ENCODE peak calls at places on chromosomes 13 and 19, in eight cellular contexts. S is body of pancreas; B is aorta; D is effector memory CD4-positive, alpha-beta T cell; P is cardiac muscle cell; Y is fibroblast of lung; U is GM23338; M is stomach. A is an unnamed sample.

GRCh38 chr19:31350693-31351211 is 1.5 kb upstream of the TSHZ3 start:
- DNase-seq in P (peak; percentile 66), B (peak; percentile 89), M (peak; percentile 43), S (peak; percentile 62), U (peak; percentile 70), Y (peak; percentile 63), D (no peak), A (peak; percentile 9)

GRCh38 chr13:28329395-28330158 is 165.4 kb downstream of the FLT1 start:
- DNase-seq in M (no peak), P (peak; percentile 93), U (no peak), S (no peak), Y (peak; percentile 90), B (no peak), D (no peak), A (no peak)

GRCh38 chr13:113742000-113742441 is 17.0 kb upstream of the TMEM255B start:
- DNase-seq in Y (peak; percentile 22), M (peak; percentile 40), B (peak; percentile 76), S (peak; percentile 27), P (peak; percentile 50), D (no peak), U (peak; percentile 62), A (no peak)

GRCh38 chr13:98372886-98373285 is 195.8 kb upstream of the RNF113B start:
- DNase-seq in D (no peak), Y (peak; percentile 65), M (no peak), B (no peak), P (peak; percentile 38), S (peak; percentile 23), U (peak; percentile 58), A (no peak)

GRCh38 chr13:100398360-100398759 is 190.2 kb downstream of the GGACT start:
- DNase-seq in Y (no peak), U (no peak), M (no peak), S (no peak), B (no peak), P (no peak), D (no peak), A (no peak)

GRCh38 chr19:49716154-49716553 is 25.2 kb downstream of the CPT1C start:
- DNase-seq in U (no peak), D (no peak), B (no peak), M (no peak), S (no peak), Y (no peak), P (peak; percentile 4), A (no peak)

GRCh38 chr13:33497146-33497845 is 211.7 kb upstream of the STARD13 start:
- DNase-seq in B (no peak), U (no peak), D (no peak), P (peak; percentile 11), M (no peak), S (no peak), Y (peak; percentile 72), A (no peak)

GRCh38 chr13:46170268-46170667 is 11.7 kb downstream of the LCP1 start:
- DNase-seq in M (peak; percentile 44), D (no peak), U (peak; percentile 34), Y (no peak), P (no peak), B (no peak), S (peak; percentile 63), A (no peak)

GRCh38 chr13:88022826-88023225 is 351.7 kb downstream of the SLITRK5 start:
- DNase-seq in P (peak; percentile 40), B (no peak), U (no peak), D (no peak), S (no peak), M (no peak), Y (no peak), A (no peak)

GRCh38 chr13:50357586-50358118 is 342.4 kb downstream of the KCNRG start:
- DNase-seq in B (no peak), S (peak; percentile 81), M (peak; percentile 58), Y (peak; percentile 96), P (peak; percentile 76), D (no peak), U (no peak), A (no peak)

GRCh38 chr13:48853381-48854102 is 122.2 kb upstream of the FNDC3A start:
- DNase-seq in Y (peak; percentile 24), P (peak; percentile 39), M (no peak), B (no peak), U (no peak), D (no peak), S (no peak), A (no peak)

GRCh38 chr13:102020611-102021216 is 381.1 kb downstream of the FGF14 start:
- DNase-seq in Y (peak; percentile 78), S (no peak), M (no peak), D (no peak), B (no peak), P (no peak), U (no peak), A (no peak)

GRCh38 chr13:60134376-60134775 is 29.4 kb downstream of the DIAPH3 start:
- DNase-seq in S (no peak), M (no peak), U (peak; percentile 80), Y (no peak), D (no peak), P (peak; percentile 38), B (no peak), A (no peak)

GRCh38 chr19:56837492-56837891 is 3.0 kb downstream of the PEG3 start:
- DNase-seq in Y (no peak), D (no peak), P (peak; percentile 77), S (peak; percentile 91), B (peak; percentile 92), M (peak; percentile 31), U (no peak), A (no peak)

GRCh38 chr19:1140673-1141072 is 33.4 kb downstream of the SBNO2 start:
- DNase-seq in D (no peak), P (no peak), S (no peak), U (no peak), Y (no peak), M (no peak), B (no peak), A (no peak)

GRCh38 chr13:93361703-93362102 is 135.1 kb downstream of the GPC6 start:
- DNase-seq in U (no peak), B (no peak), S (no peak), M (no peak), D (no peak), P (no peak), Y (no peak), A (no peak)

GRCh38 chr19:49823472-49823871 is 5.4 kb downstream of the MED25 start:
- DNase-seq in S (no peak), Y (no peak), U (no peak), D (no peak), P (no peak), B (no peak), M (no peak), A (no peak)

GRCh38 chr13:95362666-95363065 is 61.4 kb upstream of the ABCC4 start:
- DNase-seq in S (no peak), M (no peak), P (no peak), U (no peak), D (no peak), Y (no peak), B (no peak), A (no peak)

GRCh38 chr13:95368998-95369397 is 67.7 kb upstream of the ABCC4 start:
- DNase-seq in Y (no peak), U (no peak), M (no peak), D (no peak), S (no peak), B (no peak), P (no peak), A (no peak)

GRCh38 chr13:95367309-95367843 is 66.1 kb upstream of the ABCC4 start:
- DNase-seq in S (no peak), Y (no peak), B (no peak), U (no peak), P (no peak), D (no peak), M (no peak), A (no peak)
- H3K4me1 ChIP-seq in S (no peaks in the 10 kb centered on the region), Y (no peaks in the 10 kb centered on the region), B (no peaks in the 10 kb centered on the region), U (no peaks in the 10 kb centered on the region), P (no peaks in the 10 kb centered on the region), D (no peaks in the 10 kb centered on the region), M (no peaks in the 10 kb centered on the region), A (no peaks in the 10 kb centered on the region)

GRCh38 chr13:35648109-35648508 is 171.6 kb upstream of the MAB21L1 start:
- DNase-seq in M (no peak), D (no peak), S (no peak), Y (peak; percentile 10), B (no peak), P (no peak), U (no peak), A (no peak)
- H3K27ac ChIP-seq in M (no peak overlapping the region), D (no peak overlapping the region), S (no peak overlapping the region), Y (no peak overlapping the region), B (no peak overlapping the region), P (no peak overlapping the region), U (no peak overlapping the region), A (no peak overlapping the region)

DNA sequence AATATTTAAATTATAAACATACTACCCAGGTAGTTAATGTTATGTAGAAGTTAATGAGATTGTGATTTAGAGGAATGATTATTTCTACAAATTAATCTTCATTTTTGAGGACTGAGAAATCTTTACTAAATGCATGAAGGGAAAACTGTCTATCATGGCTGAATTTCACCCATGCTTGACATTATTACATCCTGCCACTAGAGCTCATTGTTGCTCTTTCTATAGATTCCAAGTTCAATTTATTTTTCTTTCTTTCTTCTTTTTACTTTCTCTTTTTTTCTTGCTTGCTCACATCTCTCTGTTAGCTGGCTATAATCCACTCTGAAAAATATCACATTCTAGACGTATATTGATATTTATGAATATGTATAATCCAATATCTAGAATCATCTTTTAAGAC is 505.0 kb upstream of the KLHL1 start:
- DNase-seq in M (no peak), P (peak; percentile 0), D (no peak), B (no peak), S (no peak), Y (no peak), U (peak; percentile 32), A (no peak)
- H3K36me3 ChIP-seq in M (no peaks in the 10 kb centered on the region), P (no peaks in the 10 kb centered on the region), D (no peaks in the 10 kb centered on the region), B (no peaks in the 10 kb centered on the region), S (no peaks in the 10 kb centered on the region), Y (no peaks in the 10 kb centered on the region), U (no peaks in the 10 kb centered on the region), A (no peaks in the 10 kb centered on the region)

DNA sequence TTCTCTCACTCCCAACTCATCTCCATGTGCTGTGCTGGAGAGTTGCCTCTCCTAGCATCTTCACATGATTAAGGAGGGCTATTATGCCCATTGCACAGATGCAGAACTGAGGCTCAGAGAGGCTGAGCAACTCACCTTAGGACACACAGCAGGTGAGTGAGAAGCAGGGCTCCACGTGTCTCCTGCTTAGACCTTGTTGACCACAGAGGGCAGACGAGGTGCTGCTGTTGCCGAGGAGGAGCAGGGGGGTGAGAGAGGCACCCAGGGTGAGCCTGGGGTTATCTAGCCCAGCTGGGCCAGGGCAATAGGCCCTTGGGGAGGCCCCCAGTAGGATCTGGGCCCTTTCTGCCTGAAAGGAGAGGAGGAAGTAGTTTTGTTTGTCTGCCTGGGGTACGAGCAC is 2.4 kb upstream of the HSH2D start:
- DNase-seq in U (no peak), P (no peak), B (no peak), M (no peak), Y (no peak), D (no peak), S (no peak), A (no peak)
- H3K4me1 ChIP-seq in U (peaks cover 6% of the 10 kb centered on the region), P (no peaks in the 10 kb centered on the region), B (no peaks in the 10 kb centered on the region), M (peaks cover 20% of the 10 kb centered on the region), Y (no peaks in the 10 kb centered on the region), D (peaks cover 4% of the 10 kb centered on the region), S (peaks cover 32% of the 10 kb centered on the region), A (peaks cover 32% of the 10 kb centered on the region)

GRCh38 chr13:30816733-30817132 is 81.4 kb downstream of the ALOX5AP start:
- DNase-seq in B (no peak), S (no peak), D (no peak), Y (no peak), P (no peak), U (no peak), M (no peak), A (no peak)
- H3K27ac ChIP-seq in B (no peak overlapping the region), S (no peak overlapping the region), D (no peak overlapping the region), Y (no peak overlapping the region), P (no peak overlapping the region), U (no peak overlapping the region), M (no peak overlapping the region), A (no peak overlapping the region)

GRCh38 chr19:42294471-42295137 is 7.3 kb upstream of the PRR19 start:
- DNase-seq in M (no peak), U (no peak), Y (no peak), S (no peak), P (no peak), D (no peak), B (no peak), A (no peak)
- H3K36me3 ChIP-seq in M (peaks cover 57% of the 10 kb centered on the region), U (no peaks in the 10 kb centered on the region), Y (peaks cover 38% of the 10 kb centered on the region), S (peaks cover 18% of the 10 kb centered on the region), P (peaks cover 23% of the 10 kb centered on the region), D (peaks cover 49% of the 10 kb centered on the region), B (no peaks in the 10 kb centered on the region), A (peaks cover 31% of the 10 kb centered on the region)